ENCODE peak calls at places on chromosomes 4 and X, in six cellular contexts. One of them, this sample, is unnamed.
A peak's percentile ranks its signal among the peaks of the same experiment; 100 is the strongest.

GRCh38 chr4:93299116-93299515 is 529.4 kb upstream of the ATOH1 start:
- DNase-seq in islet precursor cell: no peak
- DNase-seq in germinal center: no peak
- DNase-seq in foreskin melanocyte: no peak
- DNase-seq in stimulated activated CD8-positive, alpha-beta memory T cell treated with anti-CD3 and anti-CD28 coated beads, Interleukin-2, amount 100 ng/mL, for 1 hour: no peak
- DNase-seq in activated T-helper 1 cell treated with anti-CD3 and anti-CD28 coated beads, Interleukin-2, amount 50 U/mL, for 16 hours: no peak
- DNase-seq in this sample: no peak

GRCh38 chr4:38803833-38804653 is 548 bp downstream of the TLR1 start:
- DNase-seq in germinal center: no peak
- DNase-seq in islet precursor cell: no peak
- DNase-seq in foreskin melanocyte: no peak
- DNase-seq in activated T-helper 1 cell treated with anti-CD3 and anti-CD28 coated beads, Interleukin-2, amount 50 U/mL, for 16 hours: no peak
- DNase-seq in stimulated activated CD8-positive, alpha-beta memory T cell treated with anti-CD3 and anti-CD28 coated beads, Interleukin-2, amount 100 ng/mL, for 1 hour: no peak
- DNase-seq in this sample: no peak

GRCh38 chr4:7842384-7843279 is 97.0 kb downstream of the AFAP1 start:
- DNase-seq in islet precursor cell: peak; percentile 94
- DNase-seq in stimulated activated CD8-positive, alpha-beta memory T cell treated with anti-CD3 and anti-CD28 coated beads, Interleukin-2, amount 100 ng/mL, for 1 hour: no peak
- DNase-seq in germinal center: no peak
- DNase-seq in activated T-helper 1 cell treated with anti-CD3 and anti-CD28 coated beads, Interleukin-2, amount 50 U/mL, for 16 hours: no peak
- DNase-seq in foreskin melanocyte: peak; percentile 54
- DNase-seq in this sample: no peak

GRCh38 chr4:34009951-34010350 is 2234.4 kb downstream of the ARAP2 start:
- DNase-seq in foreskin melanocyte: no peak
- DNase-seq in activated T-helper 1 cell treated with anti-CD3 and anti-CD28 coated beads, Interleukin-2, amount 50 U/mL, for 16 hours: no peak
- DNase-seq in islet precursor cell: no peak
- DNase-seq in stimulated activated CD8-positive, alpha-beta memory T cell treated with anti-CD3 and anti-CD28 coated beads, Interleukin-2, amount 100 ng/mL, for 1 hour: no peak
- DNase-seq in germinal center: no peak
- DNase-seq in this sample: no peak

GRCh38 chr4:99208719-99209075 is 10.3 kb downstream of the ADH6 start:
- DNase-seq in stimulated activated CD8-positive, alpha-beta memory T cell treated with anti-CD3 and anti-CD28 coated beads, Interleukin-2, amount 100 ng/mL, for 1 hour: no peak
- DNase-seq in islet precursor cell: no peak
- DNase-seq in foreskin melanocyte: no peak
- DNase-seq in activated T-helper 1 cell treated with anti-CD3 and anti-CD28 coated beads, Interleukin-2, amount 50 U/mL, for 16 hours: no peak
- DNase-seq in germinal center: no peak
- DNase-seq in this sample: no peak

GRCh38 chrX:96685205-96686099 is 810 bp downstream of the DIAPH2 start:
- DNase-seq in activated T-helper 1 cell treated with anti-CD3 and anti-CD28 coated beads, Interleukin-2, amount 50 U/mL, for 16 hours: peak; percentile 6
- DNase-seq in foreskin melanocyte: no peak
- DNase-seq in stimulated activated CD8-positive, alpha-beta memory T cell treated with anti-CD3 and anti-CD28 coated beads, Interleukin-2, amount 100 ng/mL, for 1 hour: no peak
- DNase-seq in islet precursor cell: peak; percentile 71
- DNase-seq in germinal center: peak; percentile 2
- DNase-seq in this sample: no peak

GRCh38 chrX:24525455-24525854 is 60.4 kb downstream of the PDK3 start:
- DNase-seq in germinal center: no peak
- DNase-seq in stimulated activated CD8-positive, alpha-beta memory T cell treated with anti-CD3 and anti-CD28 coated beads, Interleukin-2, amount 100 ng/mL, for 1 hour: no peak
- DNase-seq in activated T-helper 1 cell treated with anti-CD3 and anti-CD28 coated beads, Interleukin-2, amount 50 U/mL, for 16 hours: no peak
- DNase-seq in foreskin melanocyte: no peak
- DNase-seq in islet precursor cell: no peak
- DNase-seq in this sample: no peak

GRCh38 chr4:53014368-53014767 is 152.3 kb downstream of the RASL11B start:
- DNase-seq in islet precursor cell: no peak
- DNase-seq in germinal center: no peak
- DNase-seq in stimulated activated CD8-positive, alpha-beta memory T cell treated with anti-CD3 and anti-CD28 coated beads, Interleukin-2, amount 100 ng/mL, for 1 hour: no peak
- DNase-seq in activated T-helper 1 cell treated with anti-CD3 and anti-CD28 coated beads, Interleukin-2, amount 50 U/mL, for 16 hours: no peak
- DNase-seq in foreskin melanocyte: no peak
- DNase-seq in this sample: no peak

This sample was measured in heart left ventricle.